ENCODE peak calls at places on chromosomes 6 and 20, in seven cellular contexts. K is fibroblast of pulmonary artery, B is Calu3, O is IMR-90, P is fibroblast of the aortic adventitia, F is H9, V is upper lobe of right lung. C is an unnamed sample.

GRCh38 chr6:64504509-64504908 is 868.9 kb downstream of the PHF3 start:
- DNase-seq in V (no peak), F (no peak), B (no peak), K (peak; percentile 45), P (no peak), O (peak; percentile 4), C (no peak)

GRCh38 chr20:32192698-32193097 is 14.8 kb downstream of the PLAGL2 start:
- DNase-seq in K (no peak), V (no peak), P (no peak), O (no peak), B (no peak), F (no peak), C (no peak)

GRCh38 chr20:43653966-43654365 is 12.9 kb upstream of the MYBL2 start:
- DNase-seq in F (no peak), V (no peak), O (no peak), K (no peak), P (no peak), B (no peak), C (no peak)

GRCh38 chr6:124990988-124991387 is 28.8 kb downstream of the RNF217 start:
- DNase-seq in O (no peak), F (no peak), B (no peak), V (no peak), K (no peak), P (no peak), C (no peak)

GRCh38 chr20:43680976-43681375 is 14.1 kb downstream of the MYBL2 start:
- DNase-seq in F (no peak), O (no peak), B (no peak), V (no peak), P (peak; percentile 47), K (no peak), C (no peak)

GRCh38 chr6:163958646-163959045 is 544.1 kb downstream of the QKI start:
- DNase-seq in V (no peak), O (peak; percentile 70), K (peak; percentile 29), B (peak; percentile 23), F (no peak), P (no peak), C (no peak)

GRCh38 chr20:24909086-24909780 is 39.8 kb upstream of the CST7 start:
- DNase-seq in V (peak; percentile 56), K (no peak), O (no peak), B (no peak), F (no peak), P (no peak), C (no peak)

GRCh38 chr6:27507041-27507956 is 34.4 kb upstream of the ZNF184 start:
- DNase-seq in B (no peak), P (no peak), F (no peak), K (no peak), O (no peak), V (no peak), C (no peak)

GRCh38 chr20:37520417-37520751 is 666 bp upstream of the NNAT start:
- DNase-seq in P (no peak), F (no peak), V (no peak), K (no peak), O (no peak), B (no peak), C (no peak)

GRCh38 chr6:143536866-143537691 is 25.6 kb upstream of the FUCA2 start:
- DNase-seq in V (peak; percentile 86), B (peak; percentile 60), P (peak; percentile 46), K (peak; percentile 49), F (peak; percentile 67), O (peak; percentile 63), C (peak; percentile 83)

GRCh38 chr20:910840-911770 is 5.0 kb downstream of the ANGPT4 start:
- DNase-seq in P (peak; percentile 52), V (no peak), F (no peak), O (peak; percentile 10), K (no peak), B (no peak), C (no peak)

GRCh38 chr6:136466789-136467585 is 83.2 kb downstream of the MAP7 start:
- DNase-seq in K (no peak), P (no peak), O (no peak), B (no peak), V (no peak), F (no peak), C (peak; percentile 75)

GRCh38 chr6:79997728-79998127 is 6.7 kb upstream of the TTK start:
- DNase-seq in V (no peak), K (no peak), P (no peak), O (no peak), F (no peak), B (no peak), C (no peak)

GRCh38 chr6:144722214-144722737 is 437.1 kb downstream of the UTRN start:
- DNase-seq in P (peak; percentile 5), O (peak; percentile 12), V (no peak), F (no peak), B (no peak), K (peak; percentile 21), C (no peak)

GRCh38 chr6:41375598-41376151 is 40.3 kb downstream of the NCR2 start:
- DNase-seq in V (no peak), O (no peak), B (no peak), K (no peak), F (peak; percentile 49), P (no peak), C (peak; percentile 68)

GRCh38 chr6:816510-817084 is 123.7 kb upstream of the EXOC2 start:
- DNase-seq in K (no peak), P (no peak), F (no peak), V (no peak), O (no peak), B (no peak), C (no peak)

GRCh38 chr6:129565331-129565730 is 144.6 kb downstream of the ARHGAP18 start:
- DNase-seq in B (no peak), F (no peak), V (no peak), P (no peak), K (no peak), O (no peak), C (no peak)

GRCh38 chr20:58102744-58103516 is 125.5 kb downstream of the ANKRD60 start:
- DNase-seq in V (no peak), K (no peak), B (no peak), O (no peak), P (no peak), F (no peak), C (no peak)

GRCh38 chr6:912871-913663 is 220.1 kb upstream of the EXOC2 start:
- DNase-seq in O (peak; percentile 47), F (peak; percentile 85), V (no peak), B (peak; percentile 58), K (no peak), P (peak; percentile 50), C (peak; percentile 65)

GRCh38 chr6:135693971-135694370 is 157.5 kb upstream of the PDE7B start:
- DNase-seq in B (no peak), K (no peak), F (no peak), V (no peak), O (no peak), P (no peak), C (no peak)

GRCh38 chr6:163667372-163668060 is 253.0 kb downstream of the QKI start:
- DNase-seq in F (no peak), K (peak; percentile 17), B (no peak), V (no peak), P (no peak), O (peak; percentile 15), C (no peak)

GRCh38 chr6:39137235-39137634 is 22.2 kb upstream of the SAYSD1 start:
- DNase-seq in P (peak; percentile 66), K (peak; percentile 56), B (peak; percentile 36), F (peak; percentile 59), O (peak; percentile 41), V (no peak), C (peak; percentile 87)

DNA sequence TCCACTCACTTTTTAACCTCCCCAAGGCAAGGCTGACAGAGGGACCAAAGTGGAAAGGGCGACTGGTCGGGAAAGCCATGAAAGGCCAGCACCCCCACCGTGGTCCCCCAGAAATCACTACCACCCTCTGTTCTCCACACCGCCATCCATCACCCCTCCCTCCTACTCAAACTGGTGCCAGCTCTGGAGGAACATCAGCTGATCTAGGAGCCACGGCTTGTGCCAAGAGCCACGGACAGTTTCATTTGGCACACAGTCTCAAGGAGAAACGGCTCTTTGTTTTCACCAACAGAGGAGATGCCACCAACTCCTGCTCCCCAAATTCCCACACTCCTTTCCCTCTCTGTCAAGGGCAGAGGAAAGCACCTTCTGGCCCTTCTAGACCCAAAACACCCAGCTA is 26.0 kb downstream of the TBC1D7 start:
- DNase-seq in O (no peak), K (no peak), P (no peak), F (no peak), B (no peak), V (no peak), C (no peak)
- TF ChIP-seq CTCF in O (no peak), K (no peak), P (no peak), F (no peak), B (no peak), V (no peak), C (no peak)

GRCh38 chr6:105868823-105869460 is 217.2 kb upstream of the PRDM1 start:
- DNase-seq in F (no peak), O (no peak), V (no peak), K (no peak), P (no peak), B (no peak), C (no peak)
- TF ChIP-seq CTCF in F (no peak), O (no peak), V (no peak), K (no peak), P (no peak), B (no peak), C (no peak)

GRCh38 chr6:34791164-34791841 is 580 bp upstream of the BLTP3A start:
- DNase-seq in O (peak; percentile 17), B (peak; percentile 76), K (peak; percentile 21), F (peak; percentile 66), V (peak; percentile 78), P (no peak), C (peak; percentile 62)
- TF ChIP-seq CTCF in O (no peak), B (no peak), K (no peak), F (peak; percentile 39), V (no peak), P (peak; percentile 17), C (peak; percentile 31)

DNA sequence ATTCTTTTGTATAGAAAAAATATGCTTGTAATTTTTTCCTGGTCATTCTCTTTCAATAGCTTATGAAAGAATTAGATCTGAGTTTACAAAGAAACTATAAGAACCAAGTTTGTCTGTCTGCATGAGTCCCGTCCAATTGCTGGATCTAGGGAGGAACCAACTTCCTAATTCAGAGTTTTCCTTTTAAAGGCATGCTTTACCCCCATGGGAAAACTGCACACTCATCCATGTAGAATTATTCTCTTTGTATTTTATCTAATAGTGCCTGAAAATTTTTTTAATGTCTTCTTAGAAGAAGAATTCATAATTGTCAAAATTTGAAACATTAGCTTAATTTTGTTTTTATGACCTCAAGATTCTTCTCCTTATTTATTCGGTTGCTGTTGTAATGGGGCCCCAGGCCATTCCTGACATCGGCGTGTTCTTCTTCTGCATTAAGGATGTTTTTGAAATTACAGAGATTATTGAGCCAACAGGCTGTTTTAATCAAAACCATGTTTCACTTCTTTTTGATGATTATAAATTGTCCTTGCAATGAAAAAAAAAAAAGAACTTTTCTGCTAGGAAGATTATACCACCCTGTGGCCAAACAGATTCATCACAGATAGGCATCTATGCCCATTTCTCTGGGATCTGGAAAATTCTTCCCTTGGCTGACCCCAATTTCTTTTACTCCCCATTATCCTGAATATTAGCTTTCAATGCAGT is 100.3 kb downstream of the ZNF217 start:
- DNase-seq in B (no peak), O (no peak), F (no peak), P (peak; percentile 20), K (no peak), V (no peak), C (no peak)
- TF ChIP-seq CTCF in B (no peak), O (no peak), F (peak; percentile 32), P (peak; percentile 7), K (no peak), V (no peak), C (peak; percentile 30)

C was measured in neural progenitor cell.